ENCODE peak calls at places on chromosomes 1 and 21, in nine cellular contexts. One of them, this sample, is unnamed.

GRCh38 chr1:44327679-44328491 is 27.2 kb downstream of the ERI3 start:
- DNase-seq in HCT116: peak
- DNase-seq in tibial artery: peak
- DNase-seq in mesendoderm: peak
- DNase-seq in keratinocyte: peak
- DNase-seq in CD8-positive, alpha-beta memory T cell: no peak
- DNase-seq in left ventricle myocardium inferior: peak
- DNase-seq in dorsolateral prefrontal cortex: peak
- DNase-seq in body of pancreas: peak
- DNase-seq in this sample: peak

GRCh38 chr1:41192456-41193188 is 49.5 kb downstream of the SCMH1 start:
- DNase-seq in body of pancreas: no peak
- DNase-seq in dorsolateral prefrontal cortex: no peak
- DNase-seq in CD8-positive, alpha-beta memory T cell: no peak
- DNase-seq in mesendoderm: no peak
- DNase-seq in HCT116: no peak
- DNase-seq in left ventricle myocardium inferior: no peak
- DNase-seq in tibial artery: no peak
- DNase-seq in keratinocyte: no peak
- DNase-seq in this sample: no peak

GRCh38 chr1:202807367-202807925 is 775 bp downstream of the KDM5B start:
- DNase-seq in left ventricle myocardium inferior: peak
- DNase-seq in body of pancreas: peak
- DNase-seq in keratinocyte: no peak
- DNase-seq in dorsolateral prefrontal cortex: no peak
- DNase-seq in CD8-positive, alpha-beta memory T cell: peak
- DNase-seq in tibial artery: peak
- DNase-seq in HCT116: no peak
- DNase-seq in mesendoderm: no peak
- DNase-seq in this sample: no peak

GRCh38 chr1:244012232-244012631 is 38.9 kb upstream of the ZBTB18 start:
- DNase-seq in left ventricle myocardium inferior: no peak
- DNase-seq in dorsolateral prefrontal cortex: no peak
- DNase-seq in tibial artery: no peak
- DNase-seq in HCT116: no peak
- DNase-seq in CD8-positive, alpha-beta memory T cell: no peak
- DNase-seq in keratinocyte: no peak
- DNase-seq in mesendoderm: peak
- DNase-seq in body of pancreas: no peak
- DNase-seq in this sample: peak

GRCh38 chr1:77413541-77414335 is 131.9 kb downstream of the AK5 start:
- DNase-seq in body of pancreas: no peak
- DNase-seq in left ventricle myocardium inferior: no peak
- DNase-seq in HCT116: no peak
- DNase-seq in mesendoderm: no peak
- DNase-seq in CD8-positive, alpha-beta memory T cell: no peak
- DNase-seq in tibial artery: no peak
- DNase-seq in keratinocyte: no peak
- DNase-seq in dorsolateral prefrontal cortex: no peak
- DNase-seq in this sample: no peak

GRCh38 chr1:223264529-223264928 is 99.4 kb downstream of the SUSD4 start:
- DNase-seq in HCT116: no peak
- DNase-seq in left ventricle myocardium inferior: no peak
- DNase-seq in tibial artery: no peak
- DNase-seq in mesendoderm: peak
- DNase-seq in CD8-positive, alpha-beta memory T cell: no peak
- DNase-seq in dorsolateral prefrontal cortex: no peak
- DNase-seq in body of pancreas: no peak
- DNase-seq in keratinocyte: no peak
- DNase-seq in this sample: no peak

GRCh38 chr1:234887026-234887910 is 241.4 kb downstream of the TOMM20 start:
- DNase-seq in left ventricle myocardium inferior: peak
- DNase-seq in HCT116: no peak
- DNase-seq in keratinocyte: no peak
- DNase-seq in body of pancreas: no peak
- DNase-seq in dorsolateral prefrontal cortex: no peak
- DNase-seq in mesendoderm: no peak
- DNase-seq in CD8-positive, alpha-beta memory T cell: no peak
- DNase-seq in tibial artery: peak
- DNase-seq in this sample: no peak

GRCh38 chr1:9476790-9477463 is 62.3 kb upstream of the SLC25A33 start:
- DNase-seq in tibial artery: no peak
- DNase-seq in keratinocyte: peak
- DNase-seq in HCT116: no peak
- DNase-seq in body of pancreas: no peak
- DNase-seq in left ventricle myocardium inferior: no peak
- DNase-seq in CD8-positive, alpha-beta memory T cell: no peak
- DNase-seq in dorsolateral prefrontal cortex: no peak
- DNase-seq in mesendoderm: peak
- DNase-seq in this sample: peak

GRCh38 chr1:33986389-33987095 is 122.7 kb downstream of the HMGB4 start:
- DNase-seq in dorsolateral prefrontal cortex: peak
- DNase-seq in keratinocyte: no peak
- DNase-seq in left ventricle myocardium inferior: peak
- DNase-seq in HCT116: no peak
- DNase-seq in tibial artery: peak
- DNase-seq in mesendoderm: no peak
- DNase-seq in body of pancreas: peak
- DNase-seq in CD8-positive, alpha-beta memory T cell: no peak
- DNase-seq in this sample: no peak

GRCh38 chr1:179586107-179586823 is 5.4 kb upstream of the TDRD5 start:
- DNase-seq in mesendoderm: peak
- DNase-seq in left ventricle myocardium inferior: peak
- DNase-seq in keratinocyte: no peak
- DNase-seq in body of pancreas: peak
- DNase-seq in tibial artery: peak
- DNase-seq in CD8-positive, alpha-beta memory T cell: no peak
- DNase-seq in dorsolateral prefrontal cortex: peak
- DNase-seq in HCT116: no peak
- DNase-seq in this sample: no peak

GRCh38 chr1:25055961-25056360 is 125.9 kb upstream of the RUNX3 start:
- DNase-seq in dorsolateral prefrontal cortex: no peak
- DNase-seq in left ventricle myocardium inferior: no peak
- DNase-seq in body of pancreas: no peak
- DNase-seq in mesendoderm: no peak
- DNase-seq in HCT116: no peak
- DNase-seq in keratinocyte: no peak
- DNase-seq in tibial artery: no peak
- DNase-seq in CD8-positive, alpha-beta memory T cell: no peak
- DNase-seq in this sample: no peak

GRCh38 chr1:160567858-160568682 is 11.2 kb downstream of the CD84 start:
- DNase-seq in left ventricle myocardium inferior: no peak
- DNase-seq in dorsolateral prefrontal cortex: no peak
- DNase-seq in HCT116: no peak
- DNase-seq in mesendoderm: peak
- DNase-seq in CD8-positive, alpha-beta memory T cell: peak
- DNase-seq in tibial artery: no peak
- DNase-seq in body of pancreas: no peak
- DNase-seq in keratinocyte: no peak
- DNase-seq in this sample: no peak

GRCh38 chr21:32383812-32384211 is 9.0 kb downstream of the URB1 start:
- DNase-seq in CD8-positive, alpha-beta memory T cell: no peak
- DNase-seq in keratinocyte: no peak
- DNase-seq in mesendoderm: peak
- DNase-seq in body of pancreas: no peak
- DNase-seq in dorsolateral prefrontal cortex: no peak
- DNase-seq in left ventricle myocardium inferior: no peak
- DNase-seq in tibial artery: no peak
- DNase-seq in HCT116: no peak
- DNase-seq in this sample: no peak

GRCh38 chr1:58931024-58931423 is 147.2 kb upstream of the JUN start:
- DNase-seq in dorsolateral prefrontal cortex: no peak
- DNase-seq in mesendoderm: no peak
- DNase-seq in left ventricle myocardium inferior: no peak
- DNase-seq in body of pancreas: no peak
- DNase-seq in keratinocyte: no peak
- DNase-seq in HCT116: no peak
- DNase-seq in tibial artery: no peak
- DNase-seq in CD8-positive, alpha-beta memory T cell: no peak
- DNase-seq in this sample: no peak

GRCh38 chr1:58931761-58932160 is 147.9 kb upstream of the JUN start:
- DNase-seq in keratinocyte: no peak
- DNase-seq in HCT116: no peak
- DNase-seq in left ventricle myocardium inferior: no peak
- DNase-seq in body of pancreas: no peak
- DNase-seq in mesendoderm: no peak
- DNase-seq in CD8-positive, alpha-beta memory T cell: no peak
- DNase-seq in dorsolateral prefrontal cortex: no peak
- DNase-seq in tibial artery: no peak
- DNase-seq in this sample: no peak

GRCh38 chr1:58934711-58935110 is 150.9 kb upstream of the JUN start:
- DNase-seq in body of pancreas: no peak
- DNase-seq in dorsolateral prefrontal cortex: no peak
- DNase-seq in left ventricle myocardium inferior: no peak
- DNase-seq in tibial artery: no peak
- DNase-seq in HCT116: no peak
- DNase-seq in CD8-positive, alpha-beta memory T cell: no peak
- DNase-seq in mesendoderm: no peak
- DNase-seq in keratinocyte: no peak
- DNase-seq in this sample: no peak

GRCh38 chr1:58932820-58933598 is 149.2 kb upstream of the JUN start:
- DNase-seq in HCT116: peak
- DNase-seq in dorsolateral prefrontal cortex: no peak
- DNase-seq in tibial artery: no peak
- DNase-seq in keratinocyte: peak
- DNase-seq in body of pancreas: peak
- DNase-seq in left ventricle myocardium inferior: no peak
- DNase-seq in mesendoderm: no peak
- DNase-seq in CD8-positive, alpha-beta memory T cell: no peak
- DNase-seq in this sample: peak

GRCh38 chr1:58933599-58933926 is 149.7 kb upstream of the JUN start:
- DNase-seq in keratinocyte: no peak
- DNase-seq in left ventricle myocardium inferior: no peak
- DNase-seq in HCT116: no peak
- DNase-seq in CD8-positive, alpha-beta memory T cell: no peak
- DNase-seq in body of pancreas: no peak
- DNase-seq in dorsolateral prefrontal cortex: no peak
- DNase-seq in mesendoderm: no peak
- DNase-seq in tibial artery: no peak
- DNase-seq in this sample: no peak
- H3K27ac ChIP-seq in keratinocyte: peak
- H3K27ac ChIP-seq in left ventricle myocardium inferior: no peak
- H3K27ac ChIP-seq in HCT116: no peak
- H3K27ac ChIP-seq in CD8-positive, alpha-beta memory T cell: no peak
- H3K27ac ChIP-seq in body of pancreas: peak
- H3K27ac ChIP-seq in dorsolateral prefrontal cortex: no peak
- H3K27ac ChIP-seq in mesendoderm: no peak
- H3K27ac ChIP-seq in tibial artery: peak
- H3K27ac ChIP-seq in this sample: peak

GRCh38 chr1:229998980-229999379 is 68.1 kb upstream of the GALNT2 start:
- DNase-seq in mesendoderm: no peak
- DNase-seq in HCT116: no peak
- DNase-seq in CD8-positive, alpha-beta memory T cell: no peak
- DNase-seq in left ventricle myocardium inferior: no peak
- DNase-seq in tibial artery: no peak
- DNase-seq in keratinocyte: no peak
- DNase-seq in body of pancreas: no peak
- DNase-seq in dorsolateral prefrontal cortex: no peak
- DNase-seq in this sample: no peak
- H3K27ac ChIP-seq in mesendoderm: no peak
- H3K27ac ChIP-seq in HCT116: no peak
- H3K27ac ChIP-seq in CD8-positive, alpha-beta memory T cell: no peak
- H3K27ac ChIP-seq in left ventricle myocardium inferior: peak
- H3K27ac ChIP-seq in tibial artery: peak
- H3K27ac ChIP-seq in keratinocyte: no peak
- H3K27ac ChIP-seq in body of pancreas: no peak
- H3K27ac ChIP-seq in dorsolateral prefrontal cortex: peak
- H3K27ac ChIP-seq in this sample: no peak

DNA sequence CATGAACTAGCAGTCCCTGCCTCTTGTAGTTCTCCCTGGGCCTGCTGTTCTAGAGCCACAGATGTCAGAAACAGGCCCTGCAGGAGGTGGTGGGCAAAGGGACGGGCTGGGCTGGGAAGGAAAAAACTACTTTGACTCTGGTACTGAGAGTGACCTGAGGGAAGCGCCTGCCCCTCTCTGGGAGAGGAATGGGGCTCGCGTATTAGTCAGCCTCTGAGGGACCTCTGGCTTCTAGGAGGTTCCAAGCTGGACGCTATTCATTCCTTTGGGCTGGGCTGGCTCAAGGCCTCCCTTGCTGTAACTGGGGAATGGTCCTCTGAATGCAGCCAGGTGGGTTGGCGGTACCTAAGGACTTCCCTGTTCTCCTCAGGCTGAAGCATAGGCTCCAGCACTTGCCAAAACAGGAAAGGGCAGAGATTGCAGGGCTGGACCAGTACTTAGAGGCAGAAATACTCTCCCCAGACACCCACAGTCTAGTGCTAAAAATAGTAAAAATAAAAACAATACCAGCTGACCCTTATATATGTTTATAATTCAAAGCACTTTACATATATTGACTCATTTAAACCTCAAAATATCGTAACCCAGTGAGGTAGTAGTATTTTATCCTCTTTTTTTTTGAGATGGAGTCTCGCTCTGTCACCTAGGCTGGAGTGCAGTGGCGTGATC is 7.1 kb downstream of the POMGNT1 start:
- DNase-seq in left ventricle myocardium inferior: no peak
- DNase-seq in tibial artery: no peak
- DNase-seq in body of pancreas: no peak
- DNase-seq in dorsolateral prefrontal cortex: no peak
- DNase-seq in mesendoderm: no peak
- DNase-seq in keratinocyte: no peak
- DNase-seq in HCT116: no peak
- DNase-seq in CD8-positive, alpha-beta memory T cell: no peak
- DNase-seq in this sample: no peak
- H3K27ac ChIP-seq in left ventricle myocardium inferior: no peak
- H3K27ac ChIP-seq in tibial artery: peak
- H3K27ac ChIP-seq in body of pancreas: no peak
- H3K27ac ChIP-seq in dorsolateral prefrontal cortex: no peak
- H3K27ac ChIP-seq in mesendoderm: no peak
- H3K27ac ChIP-seq in keratinocyte: no peak
- H3K27ac ChIP-seq in HCT116: no peak
- H3K27ac ChIP-seq in CD8-positive, alpha-beta memory T cell: no peak
- H3K27ac ChIP-seq in this sample: peak

GRCh38 chr1:220275430-220275829 is 3.2 kb upstream of the RAB3GAP2 start:
- DNase-seq in left ventricle myocardium inferior: no peak
- DNase-seq in keratinocyte: no peak
- DNase-seq in mesendoderm: no peak
- DNase-seq in HCT116: no peak
- DNase-seq in tibial artery: no peak
- DNase-seq in body of pancreas: no peak
- DNase-seq in CD8-positive, alpha-beta memory T cell: no peak
- DNase-seq in dorsolateral prefrontal cortex: no peak
- DNase-seq in this sample: no peak

GRCh38 chr1:220271706-220272046 is 577 bp downstream of the RAB3GAP2 start:
- DNase-seq in keratinocyte: no peak
- DNase-seq in dorsolateral prefrontal cortex: peak
- DNase-seq in HCT116: peak
- DNase-seq in tibial artery: no peak
- DNase-seq in left ventricle myocardium inferior: no peak
- DNase-seq in mesendoderm: peak
- DNase-seq in body of pancreas: peak
- DNase-seq in CD8-positive, alpha-beta memory T cell: no peak
- DNase-seq in this sample: no peak

GRCh38 chr1:220274122-220274855 is 2.0 kb upstream of the RAB3GAP2 start:
- DNase-seq in body of pancreas: no peak
- DNase-seq in HCT116: no peak
- DNase-seq in left ventricle myocardium inferior: no peak
- DNase-seq in keratinocyte: no peak
- DNase-seq in dorsolateral prefrontal cortex: no peak
- DNase-seq in mesendoderm: peak
- DNase-seq in tibial artery: no peak
- DNase-seq in CD8-positive, alpha-beta memory T cell: no peak
- DNase-seq in this sample: no peak

GRCh38 chr1:220272047-220272840 is at the start of gene RAB3GAP2:
- DNase-seq in CD8-positive, alpha-beta memory T cell: peak
- DNase-seq in body of pancreas: peak
- DNase-seq in mesendoderm: peak
- DNase-seq in left ventricle myocardium inferior: peak
- DNase-seq in dorsolateral prefrontal cortex: peak
- DNase-seq in tibial artery: peak
- DNase-seq in HCT116: peak
- DNase-seq in keratinocyte: peak
- DNase-seq in this sample: peak

GRCh38 chr1:220272841-220273090 is 513 bp upstream of the RAB3GAP2 start:
- DNase-seq in tibial artery: no peak
- DNase-seq in mesendoderm: no peak
- DNase-seq in left ventricle myocardium inferior: no peak
- DNase-seq in CD8-positive, alpha-beta memory T cell: no peak
- DNase-seq in HCT116: no peak
- DNase-seq in body of pancreas: no peak
- DNase-seq in keratinocyte: no peak
- DNase-seq in dorsolateral prefrontal cortex: no peak
- DNase-seq in this sample: no peak
- H3K27ac ChIP-seq in tibial artery: peak
- H3K27ac ChIP-seq in mesendoderm: peak
- H3K27ac ChIP-seq in left ventricle myocardium inferior: peak
- H3K27ac ChIP-seq in CD8-positive, alpha-beta memory T cell: peak
- H3K27ac ChIP-seq in HCT116: peak
- H3K27ac ChIP-seq in body of pancreas: peak
- H3K27ac ChIP-seq in keratinocyte: peak
- H3K27ac ChIP-seq in dorsolateral prefrontal cortex: peak
- H3K27ac ChIP-seq in this sample: peak

This sample was measured in epithelial cell of prostate.